ENCODE peak calls at places on chromosomes 2 and 18, in six cellular contexts. V is hepatocyte, E is adipocyte, N is testis, B is tibial nerve, A is sigmoid colon. R is an unnamed sample.

GRCh38 chr2:105299290-105299689 is 30.2 kb downstream of the TGFBRAP1 start:
- DNase-seq in B (no peak), V (no peak), N (no peak), A (no peak), E (no peak), R (no peak)

GRCh38 chr2:97966545-97967215 is 29.1 kb downstream of the TMEM131 start:
- DNase-seq in A (no peak), V (no peak), B (no peak), N (no peak), E (no peak), R (no peak)

GRCh38 chr2:85783796-85784195 is 30.0 kb downstream of the ATOH8 start:
- DNase-seq in V (no peak), E (no peak), N (no peak), B (no peak), A (peak; percentile 19), R (no peak)

GRCh38 chr2:26647981-26648380 is 6.8 kb upstream of the CIB4 start:
- DNase-seq in E (no peak), V (no peak), B (no peak), N (no peak), A (no peak), R (no peak)

GRCh38 chr2:141323571-141323970 is 807.2 kb downstream of the LRP1B start:
- DNase-seq in A (no peak), V (no peak), B (no peak), N (no peak), E (no peak), R (no peak)

GRCh38 chr2:226475650-226476049 is 324.0 kb downstream of the IRS1 start:
- DNase-seq in N (no peak), B (no peak), E (peak; percentile 70), A (no peak), V (peak; percentile 49), R (no peak)

GRCh38 chr2:96869824-96870630 is at the start of gene SEMA4C:
- DNase-seq in A (peak; percentile 88), N (peak; percentile 56), E (peak; percentile 75), B (peak; percentile 46), V (peak; percentile 83), R (peak; percentile 52)

GRCh38 chr2:3620834-3621233 is 25.9 kb downstream of the COLEC11 start:
- DNase-seq in B (no peak), N (no peak), E (peak; percentile 57), V (no peak), A (no peak), R (no peak)

GRCh38 chr18:46364048-46364447 is 259.9 kb downstream of the HAUS1 start:
- DNase-seq in B (no peak), N (no peak), V (no peak), E (no peak), A (no peak), R (no peak)

GRCh38 chr2:138902239-138902871 is 122.2 kb upstream of the NXPH2 start:
- DNase-seq in N (no peak), B (no peak), V (no peak), E (no peak), A (no peak), R (no peak)

GRCh38 chr18:27017901-27018500 is 152.5 kb upstream of the AQP4 start:
- DNase-seq in V (peak; percentile 26), A (no peak), B (no peak), N (no peak), E (peak; percentile 37), R (no peak)

GRCh38 chr2:118848381-118849225 is 1.2 kb upstream of the EN1 start:
- DNase-seq in B (no peak), V (no peak), A (no peak), N (no peak), E (no peak), R (no peak)
- H3K27me3 ChIP-seq in B (peaks cover 4% of the 10 kb centered on the region), V (peaks cover 96% of the 10 kb centered on the region), A (peaks cover 100% of the 10 kb centered on the region), N (no peaks in the 10 kb centered on the region), E (no peaks in the 10 kb centered on the region), R (peaks cover 69% of the 10 kb centered on the region)

GRCh38 chr18:13431886-13432285 is 213.3 kb downstream of the LDLRAD4 start:
- DNase-seq in N (no peak), B (no peak), E (no peak), A (no peak), V (no peak), R (no peak)
- H3K9me3 ChIP-seq in N (no peaks in the 10 kb centered on the region), B (no peaks in the 10 kb centered on the region), E (no peaks in the 10 kb centered on the region), A (no peaks in the 10 kb centered on the region), V (no peaks in the 10 kb centered on the region), R (no peaks in the 10 kb centered on the region)

DNA sequence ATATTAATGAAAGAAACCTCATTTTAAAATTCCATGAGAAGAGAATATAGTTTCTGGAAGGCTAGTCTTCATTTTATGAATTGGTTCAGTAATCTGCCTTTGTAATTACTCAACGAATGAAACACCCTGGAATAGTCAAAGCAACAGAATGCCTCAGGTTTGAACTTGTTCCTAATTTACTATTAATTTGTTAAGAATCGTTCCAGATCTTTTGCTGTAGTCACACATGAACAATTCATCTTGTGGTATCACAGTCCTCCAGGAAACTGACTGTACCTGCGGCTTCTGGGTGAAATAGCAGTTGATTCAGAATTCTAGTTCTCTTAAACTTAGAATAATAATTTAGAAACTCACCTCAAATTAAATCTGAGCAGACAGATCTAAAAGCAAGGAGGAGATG is 282.7 kb upstream of the MAP2 start:
- DNase-seq in N (no peak), V (no peak), E (no peak), B (no peak), A (no peak), R (no peak)
- H3K27me3 ChIP-seq in N (no peaks in the 10 kb centered on the region), V (no peaks in the 10 kb centered on the region), E (no peaks in the 10 kb centered on the region), B (no peaks in the 10 kb centered on the region), A (no peaks in the 10 kb centered on the region), R (no peaks in the 10 kb centered on the region)

GRCh38 chr2:14261771-14262170 is 370.7 kb upstream of the LRATD1 start:
- DNase-seq in E (no peak), V (no peak), N (no peak), B (no peak), A (no peak), R (no peak)
- H3K9me3 ChIP-seq in E (no peaks in the 10 kb centered on the region), V (no peaks in the 10 kb centered on the region), N (no peaks in the 10 kb centered on the region), B (no peaks in the 10 kb centered on the region), A (no peaks in the 10 kb centered on the region), R (no peaks in the 10 kb centered on the region)

GRCh38 chr2:131590896-131591295 is 63.2 kb downstream of the CCDC74A start:
- DNase-seq in B (no peak), E (no peak), N (no peak), V (no peak), A (no peak), R (no peak)
- H3K27me3 ChIP-seq in B (no peaks in the 10 kb centered on the region), E (no peaks in the 10 kb centered on the region), N (no peaks in the 10 kb centered on the region), V (no peaks in the 10 kb centered on the region), A (no peaks in the 10 kb centered on the region), R (no peaks in the 10 kb centered on the region)

GRCh38 chr2:240269380-240269779 is 128.9 kb upstream of the OTOS start:
- DNase-seq in B (no peak), V (no peak), E (no peak), A (no peak), N (no peak), R (no peak)
- H3K9me3 ChIP-seq in B (no peaks in the 10 kb centered on the region), V (no peaks in the 10 kb centered on the region), E (peaks cover 79% of the 10 kb centered on the region), A (no peaks in the 10 kb centered on the region), N (no peaks in the 10 kb centered on the region), R (no peaks in the 10 kb centered on the region)

DNA sequence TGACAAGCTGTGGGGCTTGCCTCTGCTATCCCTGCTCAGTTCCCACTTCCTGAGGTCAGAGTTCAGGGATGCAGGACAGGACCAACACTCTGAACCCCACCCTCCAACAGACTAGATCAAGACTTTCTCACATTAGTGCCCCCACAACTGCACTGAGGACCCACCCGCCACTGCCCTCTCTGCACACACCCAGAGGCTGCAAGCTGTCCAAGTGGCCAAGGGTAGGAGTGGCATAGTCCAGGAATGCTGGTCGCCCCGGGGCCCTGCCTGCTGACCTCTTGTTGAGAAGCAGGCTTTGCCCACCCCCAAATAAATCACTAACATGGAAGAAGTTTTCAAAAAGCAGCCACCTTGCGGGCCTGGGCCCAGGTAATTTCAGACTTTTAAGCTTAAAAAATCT is 5.5 kb upstream of the KIF1A start:
- DNase-seq in E (no peak), A (no peak), V (no peak), N (no peak), B (no peak), R (no peak)
- H3K27me3 ChIP-seq in E (peaks cover 95% of the 10 kb centered on the region), A (peaks cover 95% of the 10 kb centered on the region), V (peaks cover 86% of the 10 kb centered on the region), N (no peaks in the 10 kb centered on the region), B (no peaks in the 10 kb centered on the region), R (peaks cover 16% of the 10 kb centered on the region)

GRCh38 chr18:63908858-63909257 is 1.1 kb downstream of the SERPINB10 start:
- DNase-seq in N (no peak), A (no peak), B (no peak), E (no peak), V (no peak), R (no peak)
- H3K9me3 ChIP-seq in N (no peaks in the 10 kb centered on the region), A (no peaks in the 10 kb centered on the region), B (no peaks in the 10 kb centered on the region), E (no peaks in the 10 kb centered on the region), V (no peaks in the 10 kb centered on the region), R (no peaks in the 10 kb centered on the region)

GRCh38 chr18:68400889-68401288 is 314.0 kb downstream of the TMX3 start:
- DNase-seq in E (no peak), B (no peak), N (no peak), A (no peak), V (no peak), R (no peak)
- H3K27me3 ChIP-seq in E (no peaks in the 10 kb centered on the region), B (no peaks in the 10 kb centered on the region), N (no peaks in the 10 kb centered on the region), A (no peaks in the 10 kb centered on the region), V (no peaks in the 10 kb centered on the region), R (no peaks in the 10 kb centered on the region)

GRCh38 chr2:116819355-116819754 is 995.1 kb upstream of the DDX18 start:
- DNase-seq in N (no peak), V (no peak), E (no peak), B (no peak), A (no peak), R (no peak)
- H3K9me3 ChIP-seq in N (no peaks in the 10 kb centered on the region), V (no peaks in the 10 kb centered on the region), E (no peaks in the 10 kb centered on the region), B (no peaks in the 10 kb centered on the region), A (no peaks in the 10 kb centered on the region), R (no peaks in the 10 kb centered on the region)